ENCODE peak calls at places on chromosome 1, in four cellular contexts. One of them, this sample, is unnamed.
A peak's percentile ranks its signal among the peaks of the same experiment; 100 is the strongest.

GRCh38 chr1:12275370-12275769 is 45.5 kb downstream of the VPS13D start:
- DNase-seq in AG04450: no peak
- DNase-seq in upper lobe of left lung: no peak
- DNase-seq in breast epithelium: no peak
- DNase-seq in this sample: no peak

GRCh38 chr1:11645670-11646265 is 8.5 kb downstream of the FBXO2 start:
- DNase-seq in upper lobe of left lung: peak; percentile 69
- DNase-seq in AG04450: peak; percentile 23
- DNase-seq in breast epithelium: peak; percentile 75
- DNase-seq in this sample: peak; percentile 86

GRCh38 chr1:64864018-64864945 is 102.1 kb downstream of the JAK1 start:
- DNase-seq in breast epithelium: no peak
- DNase-seq in AG04450: no peak
- DNase-seq in upper lobe of left lung: peak; percentile 83
- DNase-seq in this sample: no peak

GRCh38 chr1:180933141-180933540 is 20.4 kb downstream of the KIAA1614 start:
- DNase-seq in breast epithelium: no peak
- DNase-seq in upper lobe of left lung: no peak
- DNase-seq in AG04450: no peak
- DNase-seq in this sample: no peak

GRCh38 chr1:112981461-112982233 is 25.7 kb upstream of the SLC16A1 start:
- DNase-seq in breast epithelium: no peak
- DNase-seq in upper lobe of left lung: no peak
- DNase-seq in AG04450: no peak
- DNase-seq in this sample: no peak

GRCh38 chr1:163227126-163227525 is 24.4 kb upstream of the RGS5 start:
- DNase-seq in breast epithelium: no peak
- DNase-seq in upper lobe of left lung: no peak
- DNase-seq in AG04450: no peak
- DNase-seq in this sample: no peak

GRCh38 chr1:64161347-64162080 is 41.9 kb upstream of the UBE2U start:
- DNase-seq in upper lobe of left lung: no peak
- DNase-seq in breast epithelium: no peak
- DNase-seq in AG04450: no peak
- DNase-seq in this sample: no peak

GRCh38 chr1:172230526-172230925 is 190.0 kb upstream of the C1orf105 start:
- DNase-seq in upper lobe of left lung: no peak
- DNase-seq in breast epithelium: no peak
- DNase-seq in AG04450: no peak
- DNase-seq in this sample: no peak

GRCh38 chr1:2570261-2570794 is 14.2 kb downstream of the TNFRSF14 start:
- DNase-seq in upper lobe of left lung: no peak
- DNase-seq in breast epithelium: no peak
- DNase-seq in AG04450: no peak
- DNase-seq in this sample: no peak

GRCh38 chr1:111541721-111542120 is 38.3 kb upstream of the ADORA3 start:
- DNase-seq in upper lobe of left lung: no peak
- DNase-seq in breast epithelium: no peak
- DNase-seq in AG04450: no peak
- DNase-seq in this sample: no peak

GRCh38 chr1:207801819-207802218 is 50.0 kb downstream of the CD46 start:
- DNase-seq in AG04450: no peak
- DNase-seq in breast epithelium: no peak
- DNase-seq in upper lobe of left lung: no peak
- DNase-seq in this sample: no peak

GRCh38 chr1:165354739-165355138 is 1.8 kb downstream of the LMX1A start:
- DNase-seq in upper lobe of left lung: no peak
- DNase-seq in AG04450: no peak
- DNase-seq in breast epithelium: no peak
- DNase-seq in this sample: no peak

GRCh38 chr1:59949648-59950047 is 23.1 kb upstream of the CYP2J2 start:
- DNase-seq in upper lobe of left lung: no peak
- DNase-seq in breast epithelium: no peak
- DNase-seq in AG04450: no peak
- DNase-seq in this sample: no peak

GRCh38 chr1:154500533-154500932 is 1.5 kb upstream of the TDRD10 start:
- DNase-seq in upper lobe of left lung: no peak
- DNase-seq in AG04450: no peak
- DNase-seq in breast epithelium: no peak
- DNase-seq in this sample: no peak

GRCh38 chr1:100746542-100746932 is 27.0 kb downstream of the VCAM1 start:
- DNase-seq in breast epithelium: no peak
- DNase-seq in AG04450: no peak
- DNase-seq in upper lobe of left lung: no peak
- DNase-seq in this sample: no peak

GRCh38 chr1:111332190-111332589 is 41.5 kb downstream of the CHIA start:
- DNase-seq in upper lobe of left lung: no peak
- DNase-seq in breast epithelium: no peak
- DNase-seq in AG04450: no peak
- DNase-seq in this sample: no peak

GRCh38 chr1:202145325-202146140 is 996 bp upstream of the ARL8A start:
- DNase-seq in breast epithelium: no peak
- DNase-seq in upper lobe of left lung: no peak
- DNase-seq in AG04450: no peak
- DNase-seq in this sample: no peak

GRCh38 chr1:231594749-231595148 is 31.8 kb upstream of the DISC1 start:
- DNase-seq in AG04450: no peak
- DNase-seq in upper lobe of left lung: no peak
- DNase-seq in breast epithelium: no peak
- DNase-seq in this sample: no peak
- TF ChIP-seq CTCF in AG04450: no peak
- TF ChIP-seq CTCF in upper lobe of left lung: no peak
- TF ChIP-seq CTCF in breast epithelium: no peak
- TF ChIP-seq CTCF in this sample: no peak

GRCh38 chr1:231580874-231581273 is 45.7 kb upstream of the DISC1 start:
- DNase-seq in breast epithelium: no peak
- DNase-seq in upper lobe of left lung: no peak
- DNase-seq in AG04450: no peak
- DNase-seq in this sample: no peak

GRCh38 chr1:231581859-231582258 is 44.7 kb upstream of the DISC1 start:
- DNase-seq in upper lobe of left lung: no peak
- DNase-seq in breast epithelium: no peak
- DNase-seq in AG04450: no peak
- DNase-seq in this sample: no peak

GRCh38 chr1:231583376-231583775 is 43.2 kb upstream of the DISC1 start:
- DNase-seq in breast epithelium: no peak
- DNase-seq in upper lobe of left lung: no peak
- DNase-seq in AG04450: no peak
- DNase-seq in this sample: no peak

GRCh38 chr1:231584117-231584516 is 42.5 kb upstream of the DISC1 start:
- DNase-seq in breast epithelium: no peak
- DNase-seq in upper lobe of left lung: no peak
- DNase-seq in AG04450: no peak
- DNase-seq in this sample: no peak
- TF ChIP-seq CTCF in breast epithelium: no peak
- TF ChIP-seq CTCF in upper lobe of left lung: no peak
- TF ChIP-seq CTCF in AG04450: peak; percentile 33
- TF ChIP-seq CTCF in this sample: no peak

GRCh38 chr1:227998374-227999055 is 8.3 kb upstream of the WNT3A start:
- DNase-seq in breast epithelium: no peak
- DNase-seq in AG04450: no peak
- DNase-seq in upper lobe of left lung: no peak
- DNase-seq in this sample: no peak

GRCh38 chr1:228000416-228000815 is 6.4 kb upstream of the WNT3A start:
- DNase-seq in AG04450: no peak
- DNase-seq in breast epithelium: peak; percentile 7
- DNase-seq in upper lobe of left lung: no peak
- DNase-seq in this sample: no peak

GRCh38 chr1:228001738-228002535 is 4.9 kb upstream of the WNT3A start:
- DNase-seq in breast epithelium: peak; percentile 22
- DNase-seq in upper lobe of left lung: peak; percentile 19
- DNase-seq in AG04450: no peak
- DNase-seq in this sample: no peak

GRCh38 chr1:228000836-228001563 is 5.8 kb upstream of the WNT3A start:
- DNase-seq in breast epithelium: peak; percentile 33
- DNase-seq in AG04450: no peak
- DNase-seq in upper lobe of left lung: no peak
- DNase-seq in this sample: no peak

GRCh38 chr1:227999056-227999930 is 7.5 kb upstream of the WNT3A start:
- DNase-seq in AG04450: no peak
- DNase-seq in upper lobe of left lung: peak; percentile 85
- DNase-seq in breast epithelium: peak; percentile 67
- DNase-seq in this sample: no peak
- TF ChIP-seq CTCF in AG04450: peak; percentile 63
- TF ChIP-seq CTCF in upper lobe of left lung: peak; percentile 88
- TF ChIP-seq CTCF in breast epithelium: peak; percentile 85
- TF ChIP-seq CTCF in this sample: peak; percentile 42

DNA sequence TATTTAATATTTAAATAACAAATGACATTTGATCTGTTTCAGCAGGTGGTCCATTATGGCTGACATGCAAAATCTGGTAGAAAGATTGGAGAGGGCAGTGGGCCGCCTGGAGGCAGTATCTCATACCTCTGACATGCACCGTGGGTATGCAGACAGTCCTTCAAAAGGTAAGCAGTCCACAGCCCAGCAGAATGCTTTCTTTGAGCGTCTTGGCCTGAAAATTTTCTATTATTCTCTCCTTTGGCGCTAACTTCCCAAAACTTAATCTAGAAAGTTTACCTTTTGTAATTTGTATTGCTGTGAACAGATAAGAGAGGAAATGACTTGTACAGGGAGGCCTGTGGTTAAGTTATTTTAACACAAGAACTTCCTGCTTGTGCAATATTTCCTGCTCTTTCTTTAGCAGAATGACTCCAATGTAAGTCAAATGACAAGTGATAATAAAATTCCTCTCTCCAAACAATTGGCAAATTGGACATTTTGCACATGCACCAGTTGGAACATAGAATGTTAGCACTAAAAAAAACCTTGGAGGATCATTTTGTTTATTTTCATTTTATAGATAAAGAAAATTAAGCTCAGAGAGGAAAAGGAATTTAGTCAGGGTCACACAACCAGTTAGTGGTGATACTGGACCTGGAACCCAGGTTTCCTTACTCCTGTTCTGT is 18.9 kb downstream of the CAP1 start:
- DNase-seq in upper lobe of left lung: no peak
- DNase-seq in breast epithelium: no peak
- DNase-seq in AG04450: no peak
- DNase-seq in this sample: no peak
- TF ChIP-seq CTCF in upper lobe of left lung: no peak
- TF ChIP-seq CTCF in breast epithelium: no peak
- TF ChIP-seq CTCF in AG04450: no peak
- TF ChIP-seq CTCF in this sample: no peak

GRCh38 chr1:26882696-26883095 is 7.4 kb downstream of the GPN2 start:
- DNase-seq in upper lobe of left lung: no peak
- DNase-seq in breast epithelium: no peak
- DNase-seq in AG04450: no peak
- DNase-seq in this sample: no peak

GRCh38 chr1:26889580-26890466 is at the start of gene GPN2:
- DNase-seq in upper lobe of left lung: peak; percentile 85
- DNase-seq in AG04450: no peak
- DNase-seq in breast epithelium: peak; percentile 64
- DNase-seq in this sample: peak; percentile 43

GRCh38 chr1:26890467-26890796 is 349 bp upstream of the GPN2 start:
- DNase-seq in AG04450: no peak
- DNase-seq in upper lobe of left lung: no peak
- DNase-seq in breast epithelium: no peak
- DNase-seq in this sample: no peak

DNA sequence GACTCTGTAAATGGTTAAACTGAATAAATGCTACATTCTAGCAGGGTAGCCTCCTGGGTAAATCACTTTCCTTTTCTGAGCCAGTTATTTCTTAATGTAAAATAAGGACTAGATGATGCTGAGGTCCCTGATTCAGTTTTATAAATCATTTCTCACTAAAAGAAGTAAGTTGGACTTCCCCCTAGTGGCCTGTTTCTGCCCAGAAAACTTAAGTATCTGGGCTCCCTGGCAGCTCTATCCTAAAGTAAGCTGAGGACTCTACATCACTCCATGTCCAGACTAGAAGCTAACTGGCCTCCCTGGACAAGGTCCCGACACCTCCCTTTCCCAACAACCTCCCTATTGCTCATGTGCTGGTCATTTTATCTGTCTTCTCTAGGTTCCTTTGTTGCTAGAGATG is 3.0 kb downstream of the GPN2 start:
- DNase-seq in AG04450: no peak
- DNase-seq in breast epithelium: no peak
- DNase-seq in upper lobe of left lung: no peak
- DNase-seq in this sample: no peak
- TF ChIP-seq CTCF in AG04450: peak; percentile 58
- TF ChIP-seq CTCF in breast epithelium: no peak
- TF ChIP-seq CTCF in upper lobe of left lung: no peak
- TF ChIP-seq CTCF in this sample: peak; percentile 46

DNA sequence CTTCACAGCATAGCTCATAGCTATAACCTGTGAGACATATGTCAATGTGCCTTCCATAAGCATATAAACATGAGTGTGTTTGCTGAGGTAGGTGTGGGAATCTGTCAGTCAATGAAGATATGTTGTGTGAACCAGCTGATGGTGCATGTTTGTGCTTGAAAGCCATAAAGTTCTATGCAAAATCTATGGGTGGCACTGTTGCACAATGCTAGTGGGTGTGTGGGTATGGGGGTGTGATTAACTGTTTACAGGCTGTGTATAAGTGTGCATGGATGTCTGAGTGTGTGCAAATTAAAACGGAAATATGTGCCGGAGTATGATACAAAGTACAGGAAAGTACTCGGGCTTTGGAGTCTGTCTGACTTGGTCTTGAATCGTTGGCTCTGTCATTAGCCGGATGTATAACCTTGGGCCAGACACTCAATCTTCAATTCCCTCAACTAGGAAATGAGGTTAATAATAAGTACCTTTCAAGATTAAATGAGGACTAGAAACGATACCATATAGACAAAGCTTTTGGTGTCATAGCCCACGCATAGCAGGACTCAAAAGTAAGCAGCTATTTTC is 926 bp upstream of the ATP2B4 start:
- DNase-seq in breast epithelium: no peak
- DNase-seq in AG04450: no peak
- DNase-seq in upper lobe of left lung: peak; percentile 44
- DNase-seq in this sample: no peak
- TF ChIP-seq CTCF in breast epithelium: peak; percentile 31
- TF ChIP-seq CTCF in AG04450: no peak
- TF ChIP-seq CTCF in upper lobe of left lung: peak; percentile 40
- TF ChIP-seq CTCF in this sample: no peak